ENCODE peak calls at places on chromosomes 5 and 9, in six cellular contexts. Y is tibial nerve, J is brain microvascular endothelial cell, R is lung, B is lower leg skin, T is astrocyte. G is an unnamed sample.
A peak's percentile ranks its signal among the peaks of the same experiment; 100 is the strongest.

GRCh38 chr5:12658871-12659446 is 754.7 kb upstream of the CTNND2 start:
- DNase-seq in Y (no peak), J (no peak), R (no peak), B (no peak), T (no peak), G (no peak)

GRCh38 chr5:119328753-119329602 is 26.8 kb upstream of the TNFAIP8 start:
- DNase-seq in Y (no peak), J (peak; percentile 69), R (no peak), B (no peak), T (peak; percentile 75), G (no peak)

GRCh38 chr9:96241391-96241809 is 60.6 kb downstream of the HSD17B3 start:
- DNase-seq in Y (no peak), J (no peak), R (no peak), B (no peak), T (peak; percentile 25), G (no peak)

GRCh38 chr9:129624168-129624759 is 1.7 kb upstream of the NTMT1 start:
- DNase-seq in Y (peak; percentile 46), J (peak; percentile 57), R (peak; percentile 50), B (no peak), T (peak; percentile 21), G (peak; percentile 73)

GRCh38 chr9:19409406-19410194 is 791 bp downstream of the ACER2 start:
- DNase-seq in Y (no peak), J (no peak), R (no peak), B (no peak), T (no peak), G (no peak)

GRCh38 chr5:79938468-79938867 is 52.6 kb downstream of the MTX3 start:
- DNase-seq in Y (no peak), J (no peak), R (no peak), B (no peak), T (no peak), G (no peak)

GRCh38 chr5:66408561-66408960 is 187.6 kb upstream of the MAST4 start:
- DNase-seq in Y (no peak), J (no peak), R (no peak), B (no peak), T (no peak), G (no peak)

GRCh38 chr5:104904561-104904960 is 1342.0 kb upstream of the NUDT12 start:
- DNase-seq in Y (no peak), J (no peak), R (no peak), B (no peak), T (no peak), G (no peak)

GRCh38 chr9:37908698-37909186 is 4.8 kb upstream of the SLC25A51 start:
- DNase-seq in Y (no peak), J (peak; percentile 36), R (peak; percentile 73), B (no peak), T (no peak), G (no peak)

GRCh38 chr5:177552839-177553455 is 1.4 kb downstream of the FAM193B start:
- DNase-seq in Y (no peak), J (no peak), R (no peak), B (no peak), T (no peak), G (no peak)

GRCh38 chr9:73806876-73807275 is 655.2 kb downstream of the ANXA1 start:
- DNase-seq in Y (no peak), J (no peak), R (no peak), B (no peak), T (no peak), G (no peak)

GRCh38 chr5:180135967-180136641 is 64.5 kb upstream of the RNF130 start:
- DNase-seq in Y (no peak), J (no peak), R (no peak), B (no peak), T (no peak), G (no peak)

GRCh38 chr5:145668714-145669113 is 166.4 kb downstream of the PRELID2 start:
- DNase-seq in Y (no peak), J (no peak), R (no peak), B (no peak), T (no peak), G (no peak)

GRCh38 chr9:8489845-8490244 is 690.3 kb upstream of the DMAC1 start:
- DNase-seq in Y (no peak), J (no peak), R (no peak), B (no peak), T (no peak), G (no peak)
- TF ChIP-seq CTCF in Y (no peak), J (no peak), R (no peak), B (no peak), T (no peak), G (no peak)

GRCh38 chr9:36833954-36834353 is 200.1 kb downstream of the PAX5 start:
- DNase-seq in Y (no peak), J (no peak), R (no peak), B (no peak), T (no peak), G (no peak)
- TF ChIP-seq CTCF in Y (no peak), J (no peak), R (no peak), B (no peak), T (no peak), G (no peak)

GRCh38 chr5:133321833-133322420 is 270.1 kb downstream of the HSPA4 start:
- DNase-seq in Y (no peak), J (no peak), R (no peak), B (no peak), T (no peak), G (no peak)

GRCh38 chr5:133317558-133317957 is 265.7 kb downstream of the HSPA4 start:
- DNase-seq in Y (no peak), J (no peak), R (no peak), B (no peak), T (no peak), G (no peak)

GRCh38 chr5:133319244-133319643 is 267.4 kb downstream of the HSPA4 start:
- DNase-seq in Y (no peak), J (no peak), R (no peak), B (no peak), T (no peak), G (no peak)

GRCh38 chr5:133321286-133321832 is 269.5 kb downstream of the HSPA4 start:
- DNase-seq in Y (no peak), J (no peak), R (no peak), B (no peak), T (no peak), G (no peak)

GRCh38 chr5:133319905-133320520 is 268.2 kb downstream of the HSPA4 start:
- DNase-seq in Y (no peak), J (no peak), R (no peak), B (no peak), T (no peak), G (no peak)
- TF ChIP-seq CTCF in Y (no peak), J (peak; percentile 29), R (no peak), B (no peak), T (no peak), G (no peak)

DNA sequence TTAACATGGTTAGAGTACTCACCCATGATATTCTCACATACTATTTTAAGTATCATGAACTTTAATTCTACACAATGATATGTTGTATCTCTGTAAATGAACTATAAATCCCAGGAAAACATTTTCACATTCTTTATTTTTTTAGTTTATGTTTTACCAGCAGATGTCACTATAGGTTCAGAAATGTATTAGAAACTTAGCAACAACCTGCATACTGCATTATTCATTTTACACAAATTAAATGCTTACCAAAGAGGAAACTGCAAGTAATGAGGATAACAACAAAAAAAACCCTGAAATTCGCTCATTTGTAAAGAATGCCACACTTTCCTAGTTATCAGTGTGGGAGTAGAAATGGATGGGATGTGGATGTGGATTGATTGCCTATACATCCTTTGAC is 217.5 kb upstream of the OTULINL start:
- DNase-seq in Y (no peak), J (no peak), R (no peak), B (no peak), T (no peak), G (no peak)
- TF ChIP-seq CTCF in Y (no peak), J (no peak), R (no peak), B (no peak), T (no peak), G (no peak)

GRCh38 chr9:88658311-88658822 is 123.4 kb downstream of the NXNL2 start:
- DNase-seq in Y (peak; percentile 37), J (peak; percentile 48), R (peak; percentile 39), B (peak; percentile 44), T (peak; percentile 41), G (no peak)

GRCh38 chr9:88663766-88664419 is 128.9 kb downstream of the NXNL2 start:
- DNase-seq in Y (no peak), J (peak; percentile 73), R (no peak), B (no peak), T (peak; percentile 72), G (no peak)

GRCh38 chr9:88659126-88659525 is 124.1 kb downstream of the NXNL2 start:
- DNase-seq in Y (no peak), J (no peak), R (no peak), B (no peak), T (no peak), G (no peak)

GRCh38 chr9:88660611-88661010 is 125.6 kb downstream of the NXNL2 start:
- DNase-seq in Y (no peak), J (peak; percentile 57), R (no peak), B (no peak), T (no peak), G (no peak)

GRCh38 chr9:88661759-88662158 is 126.8 kb downstream of the NXNL2 start:
- DNase-seq in Y (no peak), J (peak; percentile 39), R (no peak), B (no peak), T (no peak), G (no peak)
- TF ChIP-seq CTCF in Y (no peak), J (peak; percentile 48), R (no peak), B (no peak), T (no peak), G (no peak)

GRCh38 chr9:137615387-137615871 is 3.4 kb upstream of the EHMT1 start:
- DNase-seq in Y (no peak), J (no peak), R (no peak), B (no peak), T (no peak), G (no peak)

GRCh38 chr9:137613259-137613658 is 5.5 kb upstream of the EHMT1 start:
- DNase-seq in Y (no peak), J (no peak), R (no peak), B (no peak), T (no peak), G (no peak)

GRCh38 chr9:137613738-137614523 is 4.9 kb upstream of the EHMT1 start:
- DNase-seq in Y (no peak), J (no peak), R (no peak), B (no peak), T (no peak), G (no peak)

GRCh38 chr9:137612741-137613142 is 6.1 kb upstream of the EHMT1 start:
- DNase-seq in Y (no peak), J (no peak), R (no peak), B (no peak), T (no peak), G (peak; percentile 22)

DNA sequence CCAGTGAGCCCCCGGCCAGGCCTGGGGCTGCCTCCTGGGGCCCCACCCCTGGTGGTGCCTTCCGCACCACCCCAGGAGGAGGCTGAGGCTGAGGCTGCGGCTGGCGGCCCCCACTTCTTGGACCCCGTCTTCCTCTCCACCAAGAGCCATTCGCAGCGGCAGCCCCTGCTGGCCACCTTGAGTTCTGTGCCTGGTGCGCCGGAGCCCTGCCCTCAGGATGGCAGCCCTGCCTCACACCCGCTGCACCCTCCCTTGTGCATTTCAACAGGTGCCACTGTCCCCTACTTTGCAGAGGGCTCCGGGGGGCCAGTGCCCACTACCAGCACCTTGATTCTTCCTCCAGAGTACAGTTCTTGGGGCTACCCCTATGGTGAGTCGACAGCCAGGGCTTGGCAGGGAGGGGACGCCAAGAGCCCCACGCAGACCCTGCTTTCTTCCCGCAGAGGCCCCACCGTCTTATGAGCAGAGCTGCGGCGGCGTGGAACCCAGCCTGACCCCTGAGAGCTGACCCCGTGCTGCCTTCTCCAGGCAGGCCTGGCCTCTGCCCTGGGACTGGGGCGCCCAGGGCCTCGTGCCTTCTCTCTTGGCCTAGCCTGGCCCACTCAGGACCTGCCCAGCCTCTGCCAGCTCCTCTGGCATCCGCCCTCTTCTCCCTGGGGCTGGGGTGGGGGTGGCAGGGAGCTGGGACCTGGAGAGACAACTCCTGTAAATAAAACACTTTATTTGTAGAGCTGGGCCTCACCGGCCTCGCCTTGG is 4.0 kb upstream of the EHMT1 start:
- DNase-seq in Y (no peak), J (no peak), R (no peak), B (no peak), T (no peak), G (no peak)
- TF ChIP-seq CTCF in Y (no peak), J (peak; percentile 16), R (no peak), B (no peak), T (no peak), G (no peak)